ENCODE peak calls at places on chromosomes 11 and 22, in four cellular contexts. One of them, this sample, is unnamed.

GRCh38 chr11:68341557-68342458 is 29.4 kb downstream of the LRP5 start:
- DNase-seq in K562: no peak
- DNase-seq in HCT116: no peak
- DNase-seq in HepG2: no peak
- DNase-seq in this sample: peak; percentile 80

GRCh38 chr11:15874699-15875098 is 481.6 kb downstream of the SOX6 start:
- DNase-seq in HCT116: no peak
- DNase-seq in K562: no peak
- DNase-seq in HepG2: no peak
- DNase-seq in this sample: no peak

GRCh38 chr22:33625959-33626358 is 294.3 kb downstream of the LARGE1 start:
- DNase-seq in HepG2: no peak
- DNase-seq in HCT116: no peak
- DNase-seq in K562: no peak
- DNase-seq in this sample: no peak

GRCh38 chr11:130721282-130721681 is 195.0 kb downstream of the SNX19 start:
- DNase-seq in K562: no peak
- DNase-seq in HCT116: no peak
- DNase-seq in HepG2: no peak
- DNase-seq in this sample: no peak

GRCh38 chr11:43518407-43519165 is 159.9 kb downstream of the TTC17 start:
- DNase-seq in HCT116: no peak
- DNase-seq in HepG2: no peak
- DNase-seq in K562: no peak
- DNase-seq in this sample: no peak

GRCh38 chr11:105968021-105968697 is 53.9 kb downstream of the MSANTD4 start:
- DNase-seq in HepG2: no peak
- DNase-seq in HCT116: no peak
- DNase-seq in K562: no peak
- DNase-seq in this sample: no peak

GRCh38 chr22:47398921-47399790 is 636.7 kb downstream of the TBC1D22A start:
- DNase-seq in HepG2: no peak
- DNase-seq in K562: no peak
- DNase-seq in HCT116: no peak
- DNase-seq in this sample: no peak

GRCh38 chr11:74269161-74269809 is 42.2 kb downstream of the P4HA3 start:
- DNase-seq in K562: no peak
- DNase-seq in HepG2: no peak
- DNase-seq in HCT116: no peak
- DNase-seq in this sample: no peak

GRCh38 chr11:31620434-31620833 is 110.9 kb downstream of the ELP4 start:
- DNase-seq in HCT116: no peak
- DNase-seq in HepG2: no peak
- DNase-seq in K562: no peak
- DNase-seq in this sample: no peak

GRCh38 chr11:45056529-45056928 is 89.9 kb upstream of the PRDM11 start:
- DNase-seq in HCT116: no peak
- DNase-seq in K562: no peak
- DNase-seq in HepG2: no peak
- DNase-seq in this sample: no peak

GRCh38 chr11:92180664-92181251 is 43.9 kb upstream of the FAT3 start:
- DNase-seq in K562: no peak
- DNase-seq in HepG2: no peak
- DNase-seq in HCT116: no peak
- DNase-seq in this sample: no peak

GRCh38 chr11:90434858-90435257 is 212.0 kb upstream of the CHORDC1 start:
- DNase-seq in K562: no peak
- DNase-seq in HCT116: no peak
- DNase-seq in HepG2: peak; percentile 35
- DNase-seq in this sample: no peak

GRCh38 chr22:44891791-44892190 is 118.0 kb downstream of the PHF21B start:
- DNase-seq in HepG2: no peak
- DNase-seq in K562: no peak
- DNase-seq in HCT116: no peak
- DNase-seq in this sample: no peak

GRCh38 chr22:30344447-30345200 is 12.1 kb downstream of the SF3A1 start:
- DNase-seq in HCT116: no peak
- DNase-seq in K562: no peak
- DNase-seq in HepG2: no peak
- DNase-seq in this sample: no peak

GRCh38 chr11:69000831-69001245 is 12.2 kb downstream of the MRGPRF start:
- DNase-seq in HCT116: peak; percentile 27
- DNase-seq in HepG2: peak; percentile 57
- DNase-seq in K562: no peak
- DNase-seq in this sample: peak; percentile 60

GRCh38 chr11:95413021-95413420 is 182.0 kb upstream of the SESN3 start:
- DNase-seq in HCT116: no peak
- DNase-seq in HepG2: no peak
- DNase-seq in K562: no peak
- DNase-seq in this sample: no peak

GRCh38 chr22:27632451-27633295 is 168.9 kb downstream of the MN1 start:
- DNase-seq in K562: no peak
- DNase-seq in HepG2: no peak
- DNase-seq in HCT116: no peak
- DNase-seq in this sample: peak; percentile 81

GRCh38 chr11:129644326-129644725 is 171.3 kb upstream of the TMEM45B start:
- DNase-seq in HepG2: no peak
- DNase-seq in K562: no peak
- DNase-seq in HCT116: no peak
- DNase-seq in this sample: no peak

GRCh38 chr11:1335811-1336761 is 26.7 kb upstream of the TOLLIP start:
- DNase-seq in HCT116: no peak
- DNase-seq in HepG2: peak; percentile 26
- DNase-seq in K562: peak; percentile 82
- DNase-seq in this sample: peak; percentile 84

GRCh38 chr11:12706531-12707499 is 32.6 kb downstream of the TEAD1 start:
- DNase-seq in HCT116: no peak
- DNase-seq in HepG2: peak; percentile 57
- DNase-seq in K562: peak; percentile 63
- DNase-seq in this sample: no peak

GRCh38 chr22:19607198-19608113 is 83.2 kb upstream of the CLDN5 start:
- DNase-seq in HepG2: no peak
- DNase-seq in K562: peak; percentile 45
- DNase-seq in HCT116: no peak
- DNase-seq in this sample: no peak

GRCh38 chr11:88181776-88182175 is 6.5 kb upstream of the RAB38 start:
- DNase-seq in HCT116: no peak
- DNase-seq in HepG2: no peak
- DNase-seq in K562: no peak
- DNase-seq in this sample: no peak

GRCh38 chr22:21041937-21042336 is 3.8 kb upstream of the LRRC74B start:
- DNase-seq in HCT116: no peak
- DNase-seq in K562: no peak
- DNase-seq in HepG2: no peak
- DNase-seq in this sample: no peak

GRCh38 chr22:50684986-50685385 is 12.4 kb downstream of the SHANK3 start:
- DNase-seq in K562: no peak
- DNase-seq in HCT116: no peak
- DNase-seq in HepG2: no peak
- DNase-seq in this sample: peak; percentile 13

GRCh38 chr22:46580940-46581579 is 39.1 kb upstream of the GRAMD4 start:
- DNase-seq in HCT116: no peak
- DNase-seq in K562: no peak
- DNase-seq in HepG2: no peak
- DNase-seq in this sample: no peak

GRCh38 chr11:68326334-68327215 is 14.2 kb downstream of the LRP5 start:
- DNase-seq in HCT116: no peak
- DNase-seq in HepG2: peak; percentile 69
- DNase-seq in K562: no peak
- DNase-seq in this sample: peak; percentile 15

GRCh38 chr11:96960926-96961325 is 571.1 kb downstream of the JRKL start:
- DNase-seq in HepG2: no peak
- DNase-seq in HCT116: no peak
- DNase-seq in K562: no peak
- DNase-seq in this sample: no peak

GRCh38 chr22:23767673-23768548 is at the start of gene CHCHD10:
- DNase-seq in HCT116: peak; percentile 60
- DNase-seq in HepG2: peak; percentile 75
- DNase-seq in K562: peak; percentile 84
- DNase-seq in this sample: peak; percentile 96

GRCh38 chr11:69499946-69500284 is 18.5 kb downstream of the LINC01488 start:
- DNase-seq in K562: no peak
- DNase-seq in HepG2: no peak
- DNase-seq in HCT116: no peak
- DNase-seq in this sample: peak; percentile 32

GRCh38 chr11:132206993-132207392 is 836.6 kb downstream of the NTM start:
- DNase-seq in K562: no peak
- DNase-seq in HCT116: no peak
- DNase-seq in HepG2: no peak
- DNase-seq in this sample: no peak

GRCh38 chr11:44529895-44530412 is 35.5 kb upstream of the CD82 start:
- DNase-seq in HCT116: no peak
- DNase-seq in K562: no peak
- DNase-seq in HepG2: no peak
- DNase-seq in this sample: peak; percentile 3

DNA sequence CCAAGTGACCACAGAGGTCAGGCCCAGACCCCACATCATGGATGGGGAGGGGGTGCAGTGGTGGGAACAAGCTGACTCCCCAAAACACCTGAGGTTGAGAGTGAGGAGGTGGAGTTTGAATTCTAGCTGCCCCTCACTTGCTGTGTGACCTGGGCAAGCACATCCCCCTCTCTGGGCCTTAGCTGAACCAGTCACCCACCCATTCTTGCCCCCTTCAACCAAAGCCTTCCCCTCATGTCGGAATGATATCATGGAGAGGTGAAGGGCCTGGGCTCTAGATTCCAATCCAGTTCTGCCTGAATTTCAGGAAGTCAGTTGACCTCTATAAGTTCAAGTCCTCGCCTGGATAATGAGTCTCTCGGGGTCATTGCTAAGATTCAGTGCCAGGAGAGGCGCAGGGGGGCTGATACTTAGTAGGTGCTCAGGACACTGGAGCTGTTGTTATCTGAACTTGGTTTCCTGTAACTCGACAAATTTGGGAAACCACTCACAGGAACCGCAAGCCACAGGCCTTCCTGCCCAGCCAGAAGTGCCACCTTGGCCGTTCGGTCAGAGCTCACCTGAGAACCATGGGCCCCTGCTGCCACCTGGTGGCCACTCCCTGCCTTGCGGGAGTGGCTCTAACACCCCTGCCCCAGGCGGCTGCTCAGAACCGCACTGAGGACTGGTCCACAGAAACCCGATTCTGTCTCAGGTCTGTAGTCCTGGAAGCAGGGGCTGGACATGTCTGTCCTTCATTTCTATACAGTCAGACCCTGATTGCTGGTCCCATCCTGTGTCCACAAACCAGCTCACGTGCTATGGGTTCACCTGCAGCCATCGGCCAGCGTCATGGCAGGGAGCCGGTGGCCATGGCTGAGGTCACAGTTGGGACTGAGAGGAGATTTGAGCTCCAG is 6.9 kb downstream of the CDC42EP1 start:
- DNase-seq in K562: no peak
- DNase-seq in HCT116: peak; percentile 84
- DNase-seq in HepG2: peak; percentile 61
- DNase-seq in this sample: peak; percentile 91
- TF ChIP-seq ELF1 in K562: no peak
- TF ChIP-seq ELF1 in HCT116: no peak
- TF ChIP-seq ELF1 in HepG2: peak; percentile 22
- TF ChIP-seq ELF1 in this sample: no peak

GRCh38 chr11:18366286-18366685 is 28.1 kb upstream of the LDHA start:
- DNase-seq in K562: no peak
- DNase-seq in HCT116: no peak
- DNase-seq in HepG2: no peak
- DNase-seq in this sample: no peak
- H3K36me3 ChIP-seq in K562: peaks cover 62% of the 10 kb centered on the region
- H3K36me3 ChIP-seq in HCT116: peaks cover 39% of the 10 kb centered on the region
- H3K36me3 ChIP-seq in HepG2: peaks cover 38% of the 10 kb centered on the region
- H3K36me3 ChIP-seq in this sample: peaks cover 49% of the 10 kb centered on the region

DNA sequence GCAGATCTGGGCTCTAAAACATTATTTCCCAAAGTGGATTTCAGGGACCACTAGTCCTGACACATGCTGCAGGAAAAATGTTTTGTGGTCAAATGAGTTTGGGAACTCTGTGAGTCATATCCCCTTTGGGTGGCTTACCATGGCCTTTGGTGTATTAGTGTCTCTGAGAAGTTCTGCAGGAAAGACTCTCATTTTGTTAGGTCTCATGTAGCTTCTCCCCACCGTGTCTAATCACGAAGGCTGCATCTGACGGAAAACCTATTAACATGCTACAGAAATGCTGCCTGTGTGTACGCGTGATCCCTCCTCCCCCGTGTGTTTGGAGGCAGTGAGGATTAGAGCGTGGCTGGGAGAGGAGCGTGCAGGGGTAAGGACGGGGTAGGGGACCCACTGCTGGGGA is 191.7 kb downstream of the ST3GAL4 start:
- DNase-seq in HCT116: no peak
- DNase-seq in K562: no peak
- DNase-seq in HepG2: no peak
- DNase-seq in this sample: no peak
- TF ChIP-seq ELF1 in HCT116: no peak
- TF ChIP-seq ELF1 in K562: no peak
- TF ChIP-seq ELF1 in HepG2: no peak
- TF ChIP-seq ELF1 in this sample: no peak

DNA sequence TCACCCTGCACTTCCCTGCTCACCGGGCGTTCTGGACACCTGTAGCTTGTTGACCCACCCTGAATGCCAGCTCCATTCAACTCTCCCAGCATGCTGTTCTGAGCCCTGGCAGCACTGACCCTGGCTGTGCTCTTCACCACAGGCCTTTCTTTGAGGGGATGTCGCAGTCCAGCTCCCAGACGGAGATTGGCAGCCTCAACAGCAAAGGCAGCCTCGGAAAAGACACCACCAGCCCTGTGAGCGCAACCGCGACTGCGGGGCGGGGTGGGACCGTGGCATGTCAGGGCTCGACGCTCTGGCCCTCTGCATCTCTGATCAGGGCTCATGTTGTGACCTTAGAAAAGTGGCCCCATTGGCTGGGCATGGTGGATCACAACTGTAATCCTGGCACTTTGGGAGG is 47.4 kb upstream of the RAB1B start:
- DNase-seq in K562: no peak
- DNase-seq in HCT116: no peak
- DNase-seq in HepG2: no peak
- DNase-seq in this sample: no peak
- H3K36me3 ChIP-seq in K562: peaks cover 56% of the 10 kb centered on the region
- H3K36me3 ChIP-seq in HCT116: peaks cover 5% of the 10 kb centered on the region
- H3K36me3 ChIP-seq in HepG2: peaks cover 29% of the 10 kb centered on the region
- H3K36me3 ChIP-seq in this sample: peaks cover 31% of the 10 kb centered on the region

GRCh38 chr11:107999759-108000455 is 8.8 kb upstream of the CUL5 start:
- DNase-seq in K562: peak; percentile 58
- DNase-seq in HCT116: peak; percentile 74
- DNase-seq in HepG2: peak; percentile 72
- DNase-seq in this sample: peak; percentile 56
- TF ChIP-seq ELF1 in K562: no peak
- TF ChIP-seq ELF1 in HCT116: no peak
- TF ChIP-seq ELF1 in HepG2: no peak
- TF ChIP-seq ELF1 in this sample: no peak

GRCh38 chr11:122793500-122793899 is 44.8 kb upstream of the CRTAM start:
- DNase-seq in K562: no peak
- DNase-seq in HepG2: no peak
- DNase-seq in HCT116: no peak
- DNase-seq in this sample: no peak
- H3K36me3 ChIP-seq in K562: no peaks in the 10 kb centered on the region
- H3K36me3 ChIP-seq in HepG2: peaks cover 23% of the 10 kb centered on the region
- H3K36me3 ChIP-seq in HCT116: no peaks in the 10 kb centered on the region
- H3K36me3 ChIP-seq in this sample: peaks cover 38% of the 10 kb centered on the region

This sample was measured in SK-N-SH.